ENCODE peak calls at places on chromosomes 1 and 21, in ten cellular contexts. Y, T, U, W, O, X, M, C, A and G are unnamed samples.

GRCh38 chr21:25925936-25926335 is 191.2 kb downstream of the GABPA start:
- DNase-seq in Y (no peak), T (no peak), U (no peak), W (no peak), O (no peak), X (no peak), M (no peak), C (no peak), A (peak; percentile 7), G (no peak)

GRCh38 chr21:29245104-29245643 is 53.5 kb upstream of the BACH1 start:
- DNase-seq in Y (no peak), T (no peak), U (no peak), W (no peak), O (no peak), X (no peak), M (no peak), C (no peak), A (no peak), G (no peak)

GRCh38 chr1:193259619-193260018 is 73.2 kb upstream of the B3GALT2 start:
- DNase-seq in Y (no peak), T (no peak), U (no peak), W (no peak), O (no peak), X (no peak), M (no peak), C (no peak), A (no peak), G (no peak)

GRCh38 chr1:176998396-176998795 is 166.1 kb downstream of the ASTN1 start:
- DNase-seq in Y (no peak), T (no peak), U (no peak), W (no peak), O (no peak), X (peak; percentile 87), M (no peak), C (no peak), A (peak; percentile 16), G (no peak)

GRCh38 chr21:31873696-31874599 is 1.1 kb downstream of the HUNK start:
- DNase-seq in Y (no peak), T (peak; percentile 72), U (no peak), W (no peak), O (no peak), X (peak; percentile 51), M (peak; percentile 66), C (no peak), A (no peak), G (peak; percentile 85)

GRCh38 chr1:25544243-25544764 is 898 bp downstream of the LDLRAP1 start:
- DNase-seq in Y (no peak), T (peak; percentile 65), U (no peak), W (no peak), O (no peak), X (peak; percentile 63), M (no peak), C (no peak), A (no peak), G (peak; percentile 79)

GRCh38 chr1:54604572-54605370 is 18.6 kb downstream of the FAM151A start:
- DNase-seq in Y (no peak), T (peak; percentile 46), U (no peak), W (no peak), O (no peak), X (no peak), M (no peak), C (peak; percentile 5), A (no peak), G (no peak)

GRCh38 chr21:35059742-35060141 is 10.6 kb upstream of the RUNX1 start:
- DNase-seq in Y (no peak), T (no peak), U (no peak), W (no peak), O (no peak), X (no peak), M (no peak), C (no peak), A (no peak), G (no peak)

GRCh38 chr1:243550276-243550675 is 294.4 kb downstream of the SDCCAG8 start:
- DNase-seq in Y (no peak), T (no peak), U (no peak), W (no peak), O (peak; percentile 60), X (no peak), M (no peak), C (no peak), A (no peak), G (no peak)

GRCh38 chr1:74822851-74823443 is 90.0 kb downstream of the TYW3 start:
- DNase-seq in Y (no peak), T (no peak), U (no peak), W (no peak), O (no peak), X (no peak), M (no peak), C (no peak), A (no peak), G (no peak)

GRCh38 chr1:8024329-8024728 is 1.8 kb downstream of the ERRFI1 start:
- DNase-seq in Y (no peak), T (no peak), U (no peak), W (peak; percentile 16), O (no peak), X (no peak), M (no peak), C (no peak), A (no peak), G (no peak)

GRCh38 chr1:6424000-6424565 is 493 bp upstream of the ESPN start:
- DNase-seq in Y (no peak), T (no peak), U (no peak), W (no peak), O (no peak), X (peak; percentile 54), M (no peak), C (no peak), A (no peak), G (no peak)

GRCh38 chr1:244283772-244284171 is 167.9 kb downstream of the ADSS2 start:
- DNase-seq in Y (no peak), T (no peak), U (no peak), W (no peak), O (no peak), X (no peak), M (no peak), C (no peak), A (no peak), G (no peak)

GRCh38 chr1:2639203-2639602 is 6.4 kb upstream of the MMEL1 start:
- DNase-seq in Y (no peak), T (no peak), U (no peak), W (no peak), O (no peak), X (no peak), M (no peak), C (no peak), A (no peak), G (no peak)